ENCODE peak calls at places on chromosomes 6 and 20, in five cellular contexts. One of them, this sample, is unnamed.

GRCh38 chr6:127880452-127880851 is 20.4 kb downstream of the THEMIS start:
- DNase-seq in NCI-H1417: no peak
- DNase-seq in RPMI8226: peak
- DNase-seq in NCI-H2171 treated with DMSO at 0.1 percent for 48 hours: no peak
- DNase-seq in NCI-H2029 treated with DMSO at 0.1 percent for 48 hours: no peak
- DNase-seq in this sample: no peak

GRCh38 chr20:32964575-32964974 is 39.7 kb downstream of the SUN5 start:
- DNase-seq in NCI-H1417: no peak
- DNase-seq in RPMI8226: no peak
- DNase-seq in NCI-H2171 treated with DMSO at 0.1 percent for 48 hours: no peak
- DNase-seq in NCI-H2029 treated with DMSO at 0.1 percent for 48 hours: no peak
- DNase-seq in this sample: no peak

GRCh38 chr6:16388488-16388887 is 150.1 kb downstream of the GMPR start:
- DNase-seq in NCI-H1417: no peak
- DNase-seq in RPMI8226: no peak
- DNase-seq in NCI-H2171 treated with DMSO at 0.1 percent for 48 hours: no peak
- DNase-seq in NCI-H2029 treated with DMSO at 0.1 percent for 48 hours: no peak
- DNase-seq in this sample: no peak

GRCh38 chr6:163147988-163148387 is 266.5 kb upstream of the QKI start:
- DNase-seq in NCI-H1417: no peak
- DNase-seq in RPMI8226: peak
- DNase-seq in NCI-H2171 treated with DMSO at 0.1 percent for 48 hours: peak
- DNase-seq in NCI-H2029 treated with DMSO at 0.1 percent for 48 hours: no peak
- DNase-seq in this sample: no peak

GRCh38 chr6:5081955-5082354 is 3.2 kb upstream of the PPP1R3G start:
- DNase-seq in NCI-H1417: no peak
- DNase-seq in RPMI8226: no peak
- DNase-seq in NCI-H2171 treated with DMSO at 0.1 percent for 48 hours: no peak
- DNase-seq in NCI-H2029 treated with DMSO at 0.1 percent for 48 hours: no peak
- DNase-seq in this sample: no peak

GRCh38 chr6:153085239-153085638 is 45.8 kb downstream of the RGS17 start:
- DNase-seq in NCI-H1417: no peak
- DNase-seq in RPMI8226: no peak
- DNase-seq in NCI-H2171 treated with DMSO at 0.1 percent for 48 hours: no peak
- DNase-seq in NCI-H2029 treated with DMSO at 0.1 percent for 48 hours: no peak
- DNase-seq in this sample: no peak

GRCh38 chr20:8357703-8358102 is 225.6 kb downstream of the PLCB1 start:
- DNase-seq in NCI-H1417: no peak
- DNase-seq in RPMI8226: no peak
- DNase-seq in NCI-H2171 treated with DMSO at 0.1 percent for 48 hours: no peak
- DNase-seq in NCI-H2029 treated with DMSO at 0.1 percent for 48 hours: no peak
- DNase-seq in this sample: no peak

GRCh38 chr6:73309784-73310502 is 44.1 kb downstream of the DPPA5 start:
- DNase-seq in NCI-H1417: peak
- DNase-seq in RPMI8226: peak
- DNase-seq in NCI-H2171 treated with DMSO at 0.1 percent for 48 hours: peak
- DNase-seq in NCI-H2029 treated with DMSO at 0.1 percent for 48 hours: peak
- DNase-seq in this sample: peak

GRCh38 chr6:84500726-84501125 is 263.7 kb downstream of the TBX18 start:
- DNase-seq in NCI-H1417: no peak
- DNase-seq in RPMI8226: no peak
- DNase-seq in NCI-H2171 treated with DMSO at 0.1 percent for 48 hours: no peak
- DNase-seq in NCI-H2029 treated with DMSO at 0.1 percent for 48 hours: no peak
- DNase-seq in this sample: no peak

GRCh38 chr20:40506567-40506966 is 182.5 kb downstream of the MAFB start:
- DNase-seq in NCI-H1417: no peak
- DNase-seq in RPMI8226: peak
- DNase-seq in NCI-H2171 treated with DMSO at 0.1 percent for 48 hours: no peak
- DNase-seq in NCI-H2029 treated with DMSO at 0.1 percent for 48 hours: no peak
- DNase-seq in this sample: no peak

GRCh38 chr6:45698046-45698445 is 317.6 kb downstream of the CLIC5 start:
- DNase-seq in NCI-H1417: no peak
- DNase-seq in RPMI8226: no peak
- DNase-seq in NCI-H2171 treated with DMSO at 0.1 percent for 48 hours: no peak
- DNase-seq in NCI-H2029 treated with DMSO at 0.1 percent for 48 hours: no peak
- DNase-seq in this sample: no peak

GRCh38 chr6:107435798-107436197 is 23.6 kb downstream of the PDSS2 start:
- DNase-seq in NCI-H1417: no peak
- DNase-seq in RPMI8226: no peak
- DNase-seq in NCI-H2171 treated with DMSO at 0.1 percent for 48 hours: no peak
- DNase-seq in NCI-H2029 treated with DMSO at 0.1 percent for 48 hours: no peak
- DNase-seq in this sample: no peak

GRCh38 chr20:53654932-53655674 is 61.5 kb upstream of the ZNF217 start:
- DNase-seq in NCI-H1417: no peak
- DNase-seq in RPMI8226: peak
- DNase-seq in NCI-H2171 treated with DMSO at 0.1 percent for 48 hours: no peak
- DNase-seq in NCI-H2029 treated with DMSO at 0.1 percent for 48 hours: no peak
- DNase-seq in this sample: peak

GRCh38 chr6:125745281-125746018 is 4.0 kb upstream of the HEY2 start:
- DNase-seq in NCI-H1417: no peak
- DNase-seq in RPMI8226: no peak
- DNase-seq in NCI-H2171 treated with DMSO at 0.1 percent for 48 hours: no peak
- DNase-seq in NCI-H2029 treated with DMSO at 0.1 percent for 48 hours: peak
- DNase-seq in this sample: no peak

GRCh38 chr20:4434681-4435080 is 287.0 kb upstream of the PRND start:
- DNase-seq in NCI-H1417: no peak
- DNase-seq in RPMI8226: no peak
- DNase-seq in NCI-H2171 treated with DMSO at 0.1 percent for 48 hours: no peak
- DNase-seq in NCI-H2029 treated with DMSO at 0.1 percent for 48 hours: no peak
- DNase-seq in this sample: no peak

GRCh38 chr6:33609019-33609418 is 12.1 kb upstream of the ITPR3 start:
- DNase-seq in NCI-H1417: no peak
- DNase-seq in RPMI8226: no peak
- DNase-seq in NCI-H2171 treated with DMSO at 0.1 percent for 48 hours: no peak
- DNase-seq in NCI-H2029 treated with DMSO at 0.1 percent for 48 hours: no peak
- DNase-seq in this sample: no peak

GRCh38 chr6:143549221-143549620 is 37.7 kb upstream of the FUCA2 start:
- DNase-seq in NCI-H1417: no peak
- DNase-seq in RPMI8226: no peak
- DNase-seq in NCI-H2171 treated with DMSO at 0.1 percent for 48 hours: no peak
- DNase-seq in NCI-H2029 treated with DMSO at 0.1 percent for 48 hours: no peak
- DNase-seq in this sample: no peak

GRCh38 chr6:17281100-17281496 is at the start of gene RBM24:
- DNase-seq in NCI-H1417: peak
- DNase-seq in RPMI8226: peak
- DNase-seq in NCI-H2171 treated with DMSO at 0.1 percent for 48 hours: peak
- DNase-seq in NCI-H2029 treated with DMSO at 0.1 percent for 48 hours: no peak
- DNase-seq in this sample: peak

GRCh38 chr6:107132330-107132954 is 17.1 kb upstream of the BEND3 start:
- DNase-seq in NCI-H1417: peak
- DNase-seq in RPMI8226: peak
- DNase-seq in NCI-H2171 treated with DMSO at 0.1 percent for 48 hours: peak
- DNase-seq in NCI-H2029 treated with DMSO at 0.1 percent for 48 hours: no peak
- DNase-seq in this sample: peak

GRCh38 chr20:50695144-50695872 is 4.0 kb upstream of the RIPOR3 start:
- DNase-seq in NCI-H1417: no peak
- DNase-seq in RPMI8226: no peak
- DNase-seq in NCI-H2171 treated with DMSO at 0.1 percent for 48 hours: no peak
- DNase-seq in NCI-H2029 treated with DMSO at 0.1 percent for 48 hours: no peak
- DNase-seq in this sample: no peak

GRCh38 chr20:32820698-32821378 is 1.1 kb downstream of the MAPRE1 start:
- DNase-seq in NCI-H1417: no peak
- DNase-seq in RPMI8226: peak
- DNase-seq in NCI-H2171 treated with DMSO at 0.1 percent for 48 hours: no peak
- DNase-seq in NCI-H2029 treated with DMSO at 0.1 percent for 48 hours: no peak
- DNase-seq in this sample: no peak

GRCh38 chr20:37600486-37600885 is 72.8 kb upstream of the BLCAP start:
- DNase-seq in NCI-H1417: no peak
- DNase-seq in RPMI8226: peak
- DNase-seq in NCI-H2171 treated with DMSO at 0.1 percent for 48 hours: no peak
- DNase-seq in NCI-H2029 treated with DMSO at 0.1 percent for 48 hours: no peak
- DNase-seq in this sample: no peak

GRCh38 chr20:36824142-36824940 is 50.8 kb upstream of the DSN1 start:
- DNase-seq in NCI-H1417: no peak
- DNase-seq in RPMI8226: no peak
- DNase-seq in NCI-H2171 treated with DMSO at 0.1 percent for 48 hours: no peak
- DNase-seq in NCI-H2029 treated with DMSO at 0.1 percent for 48 hours: no peak
- DNase-seq in this sample: no peak

This sample was measured in cerebellar cortex.